ENCODE peak calls at places on chromosomes 11 and 22, in nine cellular contexts. C is neural progenitor cell, Q is pancreas, Z is coronary artery, U is ovary, Y is caudate nucleus, V is spleen, L is body of pancreas, F is substantia nigra. P is an unnamed sample.

GRCh38 chr11:100687630-100688395 is 725 bp downstream of the ARHGAP42 start:
- DNase-seq in C (peak), Q (peak), Z (peak), U (peak), Y (peak), V (peak), L (peak), F (peak), P (peak)

GRCh38 chr11:102429691-102430090 is 22.9 kb downstream of the TMEM123 start:
- DNase-seq in C (no peak), Q (no peak), Z (no peak), U (no peak), Y (no peak), V (no peak), L (no peak), F (no peak), P (no peak)

GRCh38 chr11:133681901-133682300 is 149.6 kb upstream of the OPCML start:
- DNase-seq in C (peak), Q (no peak), Z (no peak), U (no peak), Y (no peak), V (no peak), L (no peak), F (no peak), P (no peak)

GRCh38 chr11:45024846-45025623 is 74.4 kb upstream of the TP53I11 start:
- DNase-seq in C (no peak), Q (no peak), Z (no peak), U (no peak), Y (no peak), V (no peak), L (no peak), F (no peak), P (no peak)

GRCh38 chr11:46382644-46383403 is 1.4 kb downstream of the MDK start:
- DNase-seq in C (peak), Q (no peak), Z (no peak), U (no peak), Y (no peak), V (peak), L (peak), F (no peak), P (peak)

GRCh38 chr11:14015711-14016110 is 53.2 kb downstream of the SPON1 start:
- DNase-seq in C (no peak), Q (no peak), Z (no peak), U (no peak), Y (no peak), V (no peak), L (peak), F (no peak), P (peak)

GRCh38 chr22:25027959-25028840 is 75.7 kb downstream of the KIAA1671 start:
- DNase-seq in C (peak), Q (no peak), Z (no peak), U (peak), Y (no peak), V (no peak), L (no peak), F (no peak), P (no peak)

GRCh38 chr11:121035823-121036222 is 11.9 kb downstream of the TBCEL start:
- DNase-seq in C (no peak), Q (no peak), Z (no peak), U (no peak), Y (no peak), V (no peak), L (no peak), F (no peak), P (no peak)

GRCh38 chr11:41716862-41717261 is 257.4 kb upstream of the LRRC4C start:
- DNase-seq in C (no peak), Q (no peak), Z (no peak), U (no peak), Y (no peak), V (no peak), L (no peak), F (no peak), P (no peak)

GRCh38 chr11:119315139-119316016 is 1.6 kb downstream of the MCAM start:
- DNase-seq in C (peak), Q (peak), Z (no peak), U (no peak), Y (peak), V (peak), L (peak), F (peak), P (peak)

GRCh38 chr11:11709447-11710239 is 87.8 kb upstream of the GALNT18 start:
- DNase-seq in C (no peak), Q (no peak), Z (no peak), U (no peak), Y (peak), V (no peak), L (no peak), F (no peak), P (no peak)

GRCh38 chr11:76674517-76675400 is 4.2 kb upstream of the LRRC32 start:
- DNase-seq in C (peak), Q (no peak), Z (no peak), U (no peak), Y (no peak), V (no peak), L (no peak), F (no peak), P (peak)

GRCh38 chr11:2399488-2400068 is 972 bp upstream of the TSSC4 start:
- DNase-seq in C (peak), Q (peak), Z (peak), U (no peak), Y (no peak), V (no peak), L (no peak), F (peak), P (no peak)

GRCh38 chr11:18526130-18526520 is 617 bp downstream of the TSG101 start:
- DNase-seq in C (no peak), Q (no peak), Z (no peak), U (no peak), Y (no peak), V (no peak), L (no peak), F (no peak), P (no peak)

GRCh38 chr11:18524248-18524647 is 2.5 kb downstream of the TSG101 start:
- DNase-seq in C (no peak), Q (no peak), Z (no peak), U (no peak), Y (no peak), V (no peak), L (no peak), F (no peak), P (no peak)

GRCh38 chr11:18526521-18527296 is at the start of gene TSG101:
- DNase-seq in C (peak), Q (peak), Z (peak), U (peak), Y (peak), V (peak), L (peak), F (peak), P (peak)

GRCh38 chr11:18523079-18523478 is 3.7 kb downstream of the TSG101 start:
- DNase-seq in C (no peak), Q (no peak), Z (no peak), U (no peak), Y (no peak), V (no peak), L (no peak), F (no peak), P (no peak)

DNA sequence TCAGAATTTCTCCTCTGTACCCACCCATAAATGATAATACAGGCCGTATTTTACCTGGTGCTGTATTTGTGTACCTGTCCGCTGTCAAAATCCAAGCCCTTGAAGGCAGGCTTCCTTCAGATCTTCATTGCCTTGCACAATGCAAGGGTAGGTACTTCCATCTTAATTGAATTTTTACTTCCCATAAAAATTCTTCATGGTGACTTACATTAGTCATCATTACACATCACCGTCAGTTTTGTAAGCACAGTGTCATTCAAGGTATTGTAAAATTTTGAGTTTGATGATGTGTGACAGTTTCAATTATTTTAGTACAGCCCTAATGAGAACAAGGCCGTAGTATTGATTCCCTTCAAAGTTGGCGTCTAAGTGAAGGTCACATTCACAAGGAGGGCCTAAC is 770 bp upstream of the TSG101 start:
- DNase-seq in C (no peak), Q (no peak), Z (no peak), U (no peak), Y (no peak), V (no peak), L (no peak), F (no peak), P (no peak)
- H3K27ac ChIP-seq in C (peak), Q (peak), Z (peak), U (peak), Y (peak), V (peak), L (peak), F (peak), P (peak)

GRCh38 chr11:78203184-78203583 is 14.5 kb downstream of the USP35 start:
- DNase-seq in C (no peak), Q (no peak), Z (no peak), U (no peak), Y (no peak), V (peak), L (peak), F (no peak), P (peak)
- H3K27ac ChIP-seq in C (no peak), Q (no peak), Z (no peak), U (no peak), Y (no peak), V (peak), L (no peak), F (no peak), P (no peak)

GRCh38 chr22:44026630-44027511 is 2.8 kb downstream of the PARVB start:
- DNase-seq in C (no peak), Q (no peak), Z (no peak), U (peak), Y (peak), V (peak), L (peak), F (peak), P (peak)
- H3K27ac ChIP-seq in C (no peak), Q (peak), Z (peak), U (peak), Y (peak), V (peak), L (peak), F (peak), P (peak)

GRCh38 chr22:37674951-37675929 is at the start of gene LGALS1:
- DNase-seq in C (peak), Q (peak), Z (peak), U (peak), Y (peak), V (peak), L (peak), F (peak), P (peak)
- H3K27ac ChIP-seq in C (no peak), Q (peak), Z (peak), U (peak), Y (peak), V (peak), L (peak), F (peak), P (peak)

GRCh38 chr22:43956383-43956782 is 1.1 kb downstream of the SAMM50 start:
- DNase-seq in C (no peak), Q (no peak), Z (no peak), U (no peak), Y (no peak), V (no peak), L (no peak), F (no peak), P (no peak)
- H3K27ac ChIP-seq in C (no peak), Q (no peak), Z (no peak), U (no peak), Y (no peak), V (peak), L (no peak), F (no peak), P (peak)

DNA sequence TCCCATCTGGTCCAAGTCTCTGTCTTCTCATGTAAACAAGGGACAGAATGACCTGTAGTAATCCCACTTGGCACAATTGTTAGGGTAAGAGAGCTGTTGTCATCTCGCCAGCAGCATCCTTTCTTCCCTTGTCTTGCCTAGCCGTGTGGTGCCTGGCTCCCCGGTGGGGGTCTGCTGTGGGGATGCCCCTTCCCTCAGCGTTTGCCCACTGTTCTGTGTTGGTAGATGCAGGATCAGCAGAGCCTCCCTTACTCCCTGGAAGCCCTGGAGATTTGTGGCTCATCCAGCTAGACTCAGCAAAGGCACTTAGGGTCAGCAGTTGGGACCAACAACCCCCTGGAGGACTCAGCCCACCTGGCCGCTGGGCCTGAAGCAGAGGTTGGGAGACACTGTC is 13.0 kb downstream of the ACO2 start:
- DNase-seq in C (no peak), Q (no peak), Z (no peak), U (no peak), Y (no peak), V (no peak), L (no peak), F (no peak), P (no peak)
- H3K27ac ChIP-seq in C (peak), Q (no peak), Z (peak), U (peak), Y (peak), V (peak), L (no peak), F (peak), P (no peak)

P was measured in adrenal gland.